ENCODE peak calls at places on chromosomes 7 and 10, in five cellular contexts. J is sigmoid colon, B is PC-3, U is ovary, G is Peyer's patch. A is an unnamed sample.

GRCh38 chr10:7412482-7413251 is 1.8 kb upstream of the SFMBT2 start:
- DNase-seq in U (peak; percentile 33), G (peak; percentile 62), J (no peak), B (no peak), A (peak; percentile 80)

GRCh38 chr7:98613601-98614425 is 3.3 kb upstream of the NPTX2 start:
- DNase-seq in G (no peak), U (no peak), B (peak; percentile 47), J (no peak), A (no peak)

GRCh38 chr7:69232445-69233376 is 365.6 kb upstream of the AUTS2 start:
- DNase-seq in J (no peak), G (no peak), B (no peak), U (no peak), A (no peak)

GRCh38 chr7:97499204-97499603 is 232.7 kb upstream of the TAC1 start:
- DNase-seq in G (peak; percentile 47), J (no peak), B (peak; percentile 37), U (no peak), A (no peak)

GRCh38 chr10:132172091-132173066 is 14.4 kb upstream of the DPYSL4 start:
- DNase-seq in B (no peak), G (no peak), J (no peak), U (no peak), A (no peak)

GRCh38 chr7:77353407-77353721 is 62.8 kb downstream of the GSAP start:
- DNase-seq in G (no peak), J (no peak), U (no peak), B (no peak), A (no peak)

GRCh38 chr10:72265508-72265907 is 8.2 kb upstream of the DDIT4 start:
- DNase-seq in B (no peak), J (no peak), U (no peak), G (no peak), A (no peak)

GRCh38 chr7:106290319-106290718 is 5.5 kb upstream of the NAMPT start:
- DNase-seq in J (no peak), U (no peak), B (no peak), G (peak; percentile 86), A (no peak)

GRCh38 chr7:573496-574295 is 54.0 kb upstream of the PDGFA start:
- DNase-seq in U (no peak), B (no peak), G (no peak), J (no peak), A (no peak)

GRCh38 chr7:8638076-8638475 is 204.7 kb downstream of the NXPH1 start:
- DNase-seq in U (no peak), G (no peak), B (peak; percentile 24), J (no peak), A (no peak)

GRCh38 chr10:119139464-119140067 is 25.9 kb downstream of the SFXN4 start:
- DNase-seq in G (peak; percentile 69), J (no peak), U (peak; percentile 66), B (peak; percentile 30), A (no peak)
- TF ChIP-seq CTCF in G (peak; percentile 56), J (peak; percentile 15), U (no peak), B (peak; percentile 60), A (no peak)

DNA sequence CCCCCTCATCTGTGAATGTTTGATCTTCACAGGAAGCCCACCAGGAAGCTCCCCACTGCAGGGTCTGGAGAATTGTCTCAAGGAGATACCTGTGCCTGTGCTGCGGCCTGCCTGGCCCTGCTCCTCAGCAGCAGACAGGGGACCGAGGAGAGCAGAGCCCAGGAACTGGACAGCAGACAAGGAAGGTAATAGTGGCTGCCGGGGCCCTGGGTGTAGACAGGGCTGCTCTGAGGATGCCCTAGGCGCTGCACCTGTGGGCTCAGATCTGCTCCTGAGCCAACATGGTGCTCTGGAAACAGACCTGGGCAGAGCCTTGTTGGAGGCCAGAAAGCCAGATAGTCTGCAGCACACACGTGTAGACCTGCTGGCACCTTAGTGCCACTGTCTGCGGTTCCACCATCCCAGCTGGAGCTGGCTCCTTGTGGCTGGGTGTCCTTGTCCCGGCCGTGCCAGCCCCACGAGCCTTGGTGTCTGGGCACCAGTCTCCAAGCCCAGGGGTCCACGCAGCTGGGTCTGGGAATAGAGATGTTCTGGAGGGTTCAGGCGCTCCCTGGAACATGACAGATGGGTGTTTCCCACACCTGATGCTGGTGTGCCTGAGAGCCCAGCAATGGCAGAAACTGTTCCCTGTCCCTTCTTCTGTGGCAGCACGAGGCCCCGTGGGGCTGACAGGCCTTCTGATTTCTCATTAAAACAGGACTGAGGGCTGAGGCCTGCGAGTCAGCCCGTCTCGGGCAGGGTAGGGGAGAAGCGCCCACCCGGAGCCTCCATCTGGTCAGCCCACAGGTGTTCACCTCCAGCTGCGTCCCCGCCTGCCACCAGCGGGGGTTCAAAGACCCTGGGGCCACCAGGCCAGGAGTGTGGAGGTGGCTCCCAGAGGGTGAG is 44.7 kb downstream of the ZNF467 start:
- DNase-seq in G (peak; percentile 41), U (no peak), B (no peak), J (peak; percentile 59), A (no peak)
- H3K27ac ChIP-seq in G (no peak overlapping the region), U (no peak overlapping the region), B (no peak overlapping the region), J (no peak overlapping the region), A (no peak overlapping the region)

GRCh38 chr7:50709151-50709550 is 73.5 kb downstream of the GRB10 start:
- DNase-seq in B (no peak), J (no peak), U (no peak), G (no peak), A (no peak)

GRCh38 chr7:50706469-50706937 is 76.2 kb downstream of the GRB10 start:
- DNase-seq in G (no peak), J (no peak), U (no peak), B (peak; percentile 73), A (no peak)

GRCh38 chr7:50703654-50704053 is 79.0 kb downstream of the GRB10 start:
- DNase-seq in B (no peak), J (no peak), G (no peak), U (no peak), A (no peak)

GRCh38 chr7:50707607-50708006 is 75.1 kb downstream of the GRB10 start:
- DNase-seq in U (no peak), G (no peak), J (no peak), B (no peak), A (no peak)

GRCh38 chr7:50704844-50705243 is 77.9 kb downstream of the GRB10 start:
- DNase-seq in G (no peak), U (no peak), J (no peak), B (no peak), A (no peak)
- H3K4me1 ChIP-seq in G (no peaks in the 10 kb centered on the region), U (peaks cover 2% of the 10 kb centered on the region), J (peaks cover 57% of the 10 kb centered on the region), B (peaks cover 33% of the 10 kb centered on the region), A (peaks cover 19% of the 10 kb centered on the region)

GRCh38 chr7:128349121-128349825 is 5.6 kb upstream of the RBM28 start:
- DNase-seq in U (no peak), J (no peak), G (no peak), B (no peak), A (no peak)

GRCh38 chr7:128350708-128351295 is 7.1 kb upstream of the RBM28 start:
- DNase-seq in G (no peak), U (no peak), B (no peak), J (no peak), A (no peak)

GRCh38 chr7:128344431-128344774 is 695 bp upstream of the RBM28 start:
- DNase-seq in J (no peak), G (no peak), U (no peak), B (no peak), A (no peak)

GRCh38 chr7:128351296-128352123 is 7.8 kb upstream of the RBM28 start:
- DNase-seq in U (no peak), B (no peak), G (no peak), J (no peak), A (no peak)

GRCh38 chr7:128347573-128348147 is 4.0 kb upstream of the RBM28 start:
- DNase-seq in B (peak; percentile 73), U (peak; percentile 43), J (no peak), G (no peak), A (no peak)
- TF ChIP-seq CTCF in B (peak; percentile 87), U (no peak), J (peak; percentile 34), G (peak; percentile 47), A (peak; percentile 41)

GRCh38 chr10:14569274-14570060 is 205.2 kb downstream of the FAM107B start:
- DNase-seq in J (no peak), G (peak; percentile 68), B (no peak), U (no peak), A (no peak)
- H3K27ac ChIP-seq in J (no peak overlapping the region), G (peak overlapping the region; percentile 26), B (no peak overlapping the region), U (no peak overlapping the region), A (peak overlapping the region; percentile 76)

DNA sequence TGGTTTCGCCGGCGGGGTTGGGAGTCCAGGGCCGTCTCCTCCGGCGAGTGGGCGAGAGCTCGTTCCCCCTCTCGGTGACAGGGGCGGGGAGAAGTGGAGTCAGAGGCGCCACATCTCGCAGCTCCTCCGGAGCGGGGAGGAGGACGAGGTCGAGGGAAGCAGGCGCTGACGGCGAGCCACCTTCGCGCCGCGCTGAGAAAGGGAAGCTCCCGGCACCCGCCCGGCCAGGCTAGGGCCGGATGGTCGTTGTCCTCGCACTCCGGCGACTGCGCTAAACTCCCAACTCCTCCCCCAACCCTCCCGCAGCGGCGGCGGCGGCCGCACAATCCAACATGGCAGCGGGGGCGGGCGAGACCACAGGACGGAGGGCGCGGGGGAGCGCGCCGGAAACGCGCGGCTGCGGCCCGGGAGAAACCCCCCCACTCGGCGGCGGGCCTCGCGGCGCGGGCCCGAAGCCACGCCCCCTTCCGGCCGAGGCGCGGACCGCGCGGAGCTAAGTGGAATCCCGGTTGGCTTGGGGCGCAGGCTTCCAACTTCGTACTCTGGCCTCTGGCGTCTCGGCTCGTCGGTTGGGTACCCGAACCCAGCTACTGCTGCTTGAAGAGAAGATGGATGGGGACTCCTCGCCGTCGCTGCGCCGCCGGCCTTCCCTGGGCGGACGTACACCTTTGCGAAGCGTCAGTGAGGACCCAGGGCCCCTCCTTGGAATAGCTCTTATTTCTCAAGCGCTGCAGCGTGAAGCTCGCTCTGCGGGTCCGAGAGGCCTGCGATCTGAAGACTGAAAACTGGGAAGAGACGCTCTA is at the start of gene WASL:
- DNase-seq in G (peak; percentile 96), B (peak; percentile 89), U (peak; percentile 96), J (peak; percentile 96), A (peak; percentile 93)
- H3K4me1 ChIP-seq in G (no peaks in the 10 kb centered on the region), B (peaks cover 29% of the 10 kb centered on the region), U (peaks cover 4% of the 10 kb centered on the region), J (peaks cover 61% of the 10 kb centered on the region), A (peaks cover 64% of the 10 kb centered on the region)

DNA sequence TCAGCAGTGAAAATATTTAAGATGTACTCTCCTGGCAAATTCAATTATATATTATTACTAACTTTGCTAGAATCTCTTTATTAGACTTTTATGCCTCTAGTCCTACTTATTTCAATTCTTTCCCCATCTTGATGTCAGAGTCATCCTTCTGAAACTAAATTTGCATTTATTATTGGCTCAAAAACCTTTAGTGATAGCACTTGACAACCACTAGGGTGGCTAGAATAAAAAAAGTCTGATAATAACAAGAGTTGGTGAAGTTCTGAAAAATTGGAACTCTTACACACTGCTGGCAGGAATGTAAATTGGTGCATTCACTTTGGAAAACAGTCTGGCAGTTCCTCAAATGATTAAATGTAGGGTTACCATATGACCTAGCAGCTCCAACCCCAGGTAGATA is 73.8 kb downstream of the LSMEM1 start:
- DNase-seq in J (no peak), B (no peak), U (no peak), G (no peak), A (no peak)
- TF ChIP-seq CTCF in J (no peak), B (peak; percentile 32), U (no peak), G (peak; percentile 3), A (no peak)

GRCh38 chr10:62050941-62051433 is 149.5 kb downstream of the ARID5B start:
- DNase-seq in B (peak; percentile 100), U (no peak), G (peak; percentile 79), J (no peak), A (peak; percentile 83)
- H3K27ac ChIP-seq in B (peak overlapping the region; percentile 77), U (peak overlapping the region; percentile 92), G (peak overlapping the region; percentile 90), J (peak overlapping the region; percentile 92), A (peak overlapping the region; percentile 97)

A was measured in suprapubic skin.